ENCODE peak calls at places on chromosomes 13 and 19, in five cellular contexts. E is lower lobe of right lung, S is bronchial epithelial cell, Q is transverse colon, N is breast epithelium. K is an unnamed sample.

GRCh38 chr13:44653261-44653660 is 77.1 kb upstream of the TSC22D1 start:
- DNase-seq in S (peak; percentile 20), Q (no peak), N (no peak), E (no peak), K (no peak)

GRCh38 chr13:41970022-41970421 is 9.1 kb upstream of the VWA8 start:
- DNase-seq in Q (no peak), E (no peak), N (no peak), S (no peak), K (no peak)

GRCh38 chr13:100392709-100393630 is 195.6 kb downstream of the GGACT start:
- DNase-seq in Q (peak; percentile 75), E (peak; percentile 55), N (peak; percentile 48), S (peak; percentile 96), K (no peak)

GRCh38 chr19:2783781-2784145 is 690 bp upstream of the SGTA start:
- DNase-seq in N (no peak), Q (no peak), S (no peak), E (no peak), K (no peak)

GRCh38 chr13:43033038-43033437 is 9.7 kb downstream of the DNAJC15 start:
- DNase-seq in S (no peak), Q (no peak), N (no peak), E (no peak), K (no peak)

GRCh38 chr19:46944123-46944718 is 75.4 kb upstream of the NPAS1 start:
- DNase-seq in N (no peak), E (no peak), Q (no peak), S (no peak), K (no peak)

GRCh38 chr13:98234348-98234747 is 57.3 kb upstream of the RNF113B start:
- DNase-seq in Q (no peak), E (no peak), N (no peak), S (no peak), K (no peak)

GRCh38 chr19:51064534-51065220 is at the start of gene KLK13:
- DNase-seq in N (peak; percentile 41), Q (no peak), E (peak; percentile 53), S (peak; percentile 16), K (no peak)

GRCh38 chr13:35470671-35471465 is 5.6 kb downstream of the MAB21L1 start:
- DNase-seq in Q (peak; percentile 9), E (no peak), N (no peak), S (no peak), K (no peak)

GRCh38 chr19:4455742-4456565 is 1.6 kb downstream of the UBXN6 start:
- DNase-seq in N (no peak), Q (peak; percentile 48), S (peak; percentile 15), E (peak; percentile 59), K (no peak)

GRCh38 chr13:100273576-100273975 is 184.7 kb downstream of the PCCA start:
- DNase-seq in Q (no peak), S (no peak), N (no peak), E (no peak), K (no peak)

GRCh38 chr13:113835461-113836274 is 28.2 kb downstream of the GAS6 start:
- DNase-seq in Q (no peak), E (peak; percentile 36), N (no peak), S (no peak), K (no peak)

GRCh38 chr19:58001895-58002369 is 688 bp downstream of the ZNF606 start:
- DNase-seq in Q (peak; percentile 13), E (no peak), N (no peak), S (no peak), K (no peak)

GRCh38 chr13:28545583-28546333 is 50.8 kb upstream of the FLT1 start:
- DNase-seq in Q (peak; percentile 36), E (no peak), N (no peak), S (no peak), K (no peak)

GRCh38 chr19:55208880-55209429 is 346 bp downstream of the PTPRH start:
- DNase-seq in E (no peak), N (no peak), S (no peak), Q (peak; percentile 22), K (no peak)

GRCh38 chr13:99484405-99484981 is 16.8 kb upstream of the TM9SF2 start:
- DNase-seq in Q (no peak), E (no peak), N (no peak), S (peak; percentile 91), K (no peak)

GRCh38 chr13:86051134-86052103 is 252.2 kb upstream of the SLITRK6 start:
- DNase-seq in N (no peak), E (no peak), S (peak; percentile 75), Q (peak; percentile 27), K (no peak)

GRCh38 chr13:77751513-77752456 is 54.3 kb downstream of the SLAIN1 start:
- DNase-seq in S (peak; percentile 59), Q (no peak), N (no peak), E (peak; percentile 42), K (no peak)

GRCh38 chr13:77896977-77897376 is 21.7 kb downstream of the EDNRB start:
- DNase-seq in E (no peak), Q (no peak), S (no peak), N (no peak), K (no peak)

GRCh38 chr13:113618455-113618854 is 33.9 kb downstream of the TFDP1 start:
- DNase-seq in N (no peak), S (no peak), Q (no peak), E (no peak), K (peak; percentile 61)

GRCh38 chr19:16340092-16340491 is 15.5 kb downstream of the KLF2 start:
- DNase-seq in N (no peak), S (no peak), E (no peak), Q (no peak), K (no peak)

GRCh38 chr13:21014666-21015170 is 46.7 kb downstream of the LATS2 start:
- DNase-seq in Q (no peak), N (no peak), S (no peak), E (no peak), K (peak; percentile 90)

GRCh38 chr13:39282400-39282972 is 244.2 kb downstream of the NHLRC3 start:
- DNase-seq in Q (no peak), E (no peak), N (no peak), S (no peak), K (no peak)

GRCh38 chr13:39283062-39283461 is 244.8 kb downstream of the NHLRC3 start:
- DNase-seq in N (no peak), Q (no peak), S (no peak), E (no peak), K (no peak)

GRCh38 chr13:39279077-39279476 is 240.8 kb downstream of the NHLRC3 start:
- DNase-seq in E (no peak), S (no peak), Q (no peak), N (no peak), K (no peak)

GRCh38 chr13:39281539-39282150 is 243.4 kb downstream of the NHLRC3 start:
- DNase-seq in E (no peak), S (no peak), N (no peak), Q (no peak), K (no peak)

GRCh38 chr13:39284801-39285388 is 246.6 kb downstream of the NHLRC3 start:
- DNase-seq in N (no peak), Q (no peak), E (no peak), S (no peak), K (no peak)
- TF ChIP-seq CTCF in N (no peak), Q (no peak), E (no peak), S (no peak), K (peak; percentile 20)

DNA sequence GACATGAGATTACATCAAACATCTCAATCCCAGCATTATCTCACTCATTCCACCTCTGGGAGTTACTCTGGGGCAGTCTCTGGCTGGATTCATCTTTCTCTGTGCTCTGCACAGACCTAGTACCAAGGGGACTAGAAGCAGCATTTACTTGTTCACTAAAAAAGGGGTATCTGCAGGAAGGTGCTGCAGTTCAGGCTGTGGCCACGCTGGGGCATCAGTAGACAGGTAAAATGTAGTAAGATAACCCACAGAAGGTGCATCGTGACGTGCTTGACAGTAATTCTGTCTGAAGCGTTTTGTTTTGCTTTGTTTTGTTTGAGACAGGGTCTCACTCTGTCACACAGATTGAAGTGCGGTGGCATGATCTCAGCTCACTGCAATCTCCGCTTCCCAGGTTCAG is 29.3 kb downstream of the ZNF564 start:
- DNase-seq in N (no peak), S (no peak), Q (no peak), E (no peak), K (no peak)
- TF ChIP-seq CTCF in N (no peak), S (peak; percentile 11), Q (no peak), E (no peak), K (no peak)

GRCh38 chr19:45927565-45928261 is 13.1 kb upstream of the NANOS2 start:
- DNase-seq in S (peak; percentile 90), E (peak; percentile 92), N (peak; percentile 86), Q (peak; percentile 93), K (no peak)
- TF ChIP-seq CTCF in S (no peak), E (no peak), N (no peak), Q (peak; percentile 12), K (no peak)

GRCh38 chr13:53338760-53339159 is 310.1 kb downstream of the OLFM4 start:
- DNase-seq in N (no peak), Q (no peak), E (no peak), S (no peak), K (no peak)
- TF ChIP-seq CTCF in N (no peak), Q (no peak), E (no peak), S (no peak), K (no peak)

GRCh38 chr13:112343591-112343990 is 32.6 kb upstream of the SPACA7 start:
- DNase-seq in N (no peak), Q (no peak), S (no peak), E (no peak), K (peak; percentile 67)

GRCh38 chr13:112341446-112341845 is 34.7 kb upstream of the SPACA7 start:
- DNase-seq in N (no peak), E (no peak), S (no peak), Q (no peak), K (no peak)

GRCh38 chr13:112345826-112346172 is 30.4 kb upstream of the SPACA7 start:
- DNase-seq in S (no peak), N (no peak), Q (no peak), E (no peak), K (peak; percentile 51)

GRCh38 chr13:112342841-112343361 is 33.3 kb upstream of the SPACA7 start:
- DNase-seq in S (no peak), Q (no peak), E (no peak), N (no peak), K (no peak)

GRCh38 chr13:112341976-112342735 is 34.0 kb upstream of the SPACA7 start:
- DNase-seq in Q (no peak), N (no peak), S (no peak), E (no peak), K (no peak)
- TF ChIP-seq CTCF in Q (no peak), N (no peak), S (no peak), E (no peak), K (no peak)

DNA sequence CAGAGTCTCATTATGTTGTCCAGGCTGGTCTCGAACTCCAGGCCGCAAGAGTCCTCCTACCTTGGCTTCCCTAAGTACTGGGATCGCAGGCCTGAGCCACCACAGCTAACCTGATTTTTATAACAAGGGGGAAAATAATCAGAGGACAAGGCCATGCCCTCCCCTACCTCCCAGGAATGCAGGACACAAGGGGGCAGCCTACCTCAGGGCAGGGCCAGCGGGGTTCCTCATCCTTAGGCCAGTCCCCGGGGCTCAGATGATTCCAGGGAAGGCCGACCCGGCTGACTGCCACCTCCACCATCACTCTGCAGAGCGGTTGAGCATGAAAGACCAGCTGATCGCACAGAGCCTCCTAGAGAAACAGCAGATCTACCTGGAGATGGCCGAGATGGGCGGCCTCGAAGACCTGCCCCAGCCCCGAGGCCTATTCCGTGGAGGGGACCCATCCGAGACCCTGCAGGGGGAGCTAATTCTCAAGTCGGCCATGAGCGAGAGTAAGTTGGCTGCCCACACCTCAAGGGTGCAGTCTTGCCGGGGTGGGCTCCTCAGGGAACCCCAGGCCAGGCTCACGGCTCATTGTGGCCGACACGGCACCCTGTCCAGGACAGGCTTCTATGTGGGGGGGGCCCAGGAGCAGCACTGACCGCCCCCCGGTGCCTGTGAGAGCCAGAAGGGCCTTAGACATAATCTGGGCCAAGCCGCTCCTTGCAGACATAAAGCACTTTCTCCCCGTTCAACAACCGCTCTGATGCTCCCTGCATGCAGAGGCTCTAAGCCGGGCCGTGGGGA is 26.8 kb downstream of the PEX11G start:
- DNase-seq in S (no peak), N (no peak), Q (no peak), E (no peak), K (no peak)
- TF ChIP-seq CTCF in S (peak; percentile 6), N (no peak), Q (no peak), E (no peak), K (no peak)

K was measured in chondrocyte.